ENCODE peak calls at places on chromosomes 4 and X, in ten cellular contexts. K, W, Q, N, D, F, A, G, M and T are unnamed samples.
A peak's percentile ranks its signal among the peaks of the same experiment; 100 is the strongest.

GRCh38 chr4:127523369-127523768 is 109.4 kb upstream of the INTU start:
- ATAC-seq in D (no peak), F (no peak), M (no peak), G (no peak), Q (no peak), W (no peak), A (no peak), K (no peak), N (no peak), T (no peak)

GRCh38 chrX:122943918-122944317 is 240.2 kb upstream of the GRIA3 start:
- ATAC-seq in Q (no peak), W (no peak), G (no peak), M (no peak), N (no peak), K (no peak), A (no peak), F (no peak), D (no peak), T (no peak)

GRCh38 chr4:47135210-47135609 is 103.8 kb downstream of the GABRB1 start:
- ATAC-seq in A (no peak), K (no peak), F (no peak), N (no peak), W (no peak), G (no peak), Q (no peak), M (no peak), D (no peak), T (no peak)

GRCh38 chr4:112270643-112271484 is 14.8 kb downstream of the TIFA start:
- ATAC-seq in F (peak; percentile 44), K (no peak), W (no peak), G (no peak), Q (peak; percentile 24), A (no peak), M (no peak), N (no peak), D (peak; percentile 55), T (no peak)

GRCh38 chr4:148540622-148541326 is 98.6 kb upstream of the NR3C2 start:
- ATAC-seq in F (no peak), D (no peak), M (no peak), K (no peak), G (no peak), N (peak; percentile 87), W (no peak), A (no peak), Q (no peak), T (no peak)

GRCh38 chrX:38726596-38726995 is 74.7 kb upstream of the MID1IP1 start:
- ATAC-seq in K (no peak), D (no peak), N (no peak), G (no peak), W (no peak), F (no peak), Q (no peak), A (no peak), M (no peak), T (no peak)

GRCh38 chrX:1592128-1592862 is 891 bp downstream of the AKAP17A start:
- ATAC-seq in Q (peak; percentile 35), F (peak; percentile 27), A (no peak), W (peak; percentile 20), M (peak; percentile 29), G (peak; percentile 55), D (peak; percentile 22), K (peak; percentile 28), N (peak; percentile 29), T (no peak)

GRCh38 chr4:125306533-125306932 is 8.2 kb upstream of the FAT4 start:
- ATAC-seq in Q (no peak), N (no peak), G (no peak), M (no peak), K (no peak), F (no peak), A (no peak), D (no peak), W (no peak), T (no peak)

GRCh38 chrX:24242649-24243556 is 71.0 kb downstream of the SUPT20HL2 start:
- ATAC-seq in G (peak; percentile 84), W (peak; percentile 79), F (no peak), K (peak; percentile 74), A (peak; percentile 51), M (peak; percentile 77), Q (no peak), N (peak; percentile 83), D (no peak), T (peak; percentile 85)

GRCh38 chrX:150405576-150405975 is 42.5 kb downstream of the MAMLD1 start:
- ATAC-seq in Q (no peak), F (no peak), G (no peak), K (no peak), W (peak; percentile 57), M (no peak), D (no peak), N (no peak), A (peak; percentile 58), T (no peak)

GRCh38 chrX:10166731-10167149 is 10.0 kb downstream of the CLCN4 start:
- ATAC-seq in W (peak; percentile 45), K (peak; percentile 88), N (peak; percentile 60), F (no peak), G (peak; percentile 17), A (no peak), Q (no peak), M (peak; percentile 84), D (no peak), T (peak; percentile 17)

GRCh38 chrX:38435130-38435529 is 82.7 kb downstream of the OTC start:
- ATAC-seq in M (no peak), N (no peak), G (no peak), W (peak; percentile 84), A (no peak), Q (no peak), D (no peak), F (no peak), K (no peak), T (no peak)

GRCh38 chrX:132708529-132708928 is 219.7 kb upstream of the MBNL3 start:
- ATAC-seq in D (no peak), W (no peak), Q (no peak), F (no peak), G (no peak), A (no peak), M (no peak), N (no peak), K (no peak), T (no peak)

GRCh38 chr4:26410385-26411293 is 79.6 kb downstream of the CCKAR start:
- ATAC-seq in N (no peak), M (no peak), F (peak; percentile 75), G (peak; percentile 56), Q (peak; percentile 40), A (no peak), D (peak; percentile 61), K (peak; percentile 82), W (peak; percentile 70), T (peak; percentile 39)

GRCh38 chrX:118751950-118752783 is 24.8 kb downstream of the IL13RA1 start:
- ATAC-seq in A (no peak), K (peak; percentile 74), D (no peak), N (peak; percentile 39), F (no peak), W (no peak), Q (no peak), M (peak; percentile 66), G (peak; percentile 94), T (no peak)

GRCh38 chr4:40755609-40756008 is 5.9 kb downstream of the NSUN7 start:
- ATAC-seq in F (no peak), A (no peak), N (no peak), D (no peak), W (no peak), K (no peak), Q (no peak), G (no peak), M (no peak), T (no peak)

GRCh38 chrX:103687696-103688191 is 1.2 kb upstream of the MORF4L2 start:
- ATAC-seq in A (peak; percentile 43), N (peak; percentile 4), F (peak; percentile 5), D (no peak), M (peak; percentile 29), K (peak; percentile 37), W (peak; percentile 51), Q (no peak), G (peak; percentile 5), T (peak; percentile 14)

GRCh38 chr4:75717332-75717873 is 7.0 kb upstream of the USO1 start:
- ATAC-seq in W (no peak), G (no peak), A (no peak), N (peak; percentile 57), F (no peak), M (no peak), K (no peak), D (no peak), Q (no peak), T (no peak)

GRCh38 chrX:97909245-97909644 is 1025.5 kb downstream of the RPA4 start:
- ATAC-seq in D (no peak), A (no peak), Q (no peak), M (no peak), W (no peak), N (no peak), F (no peak), G (peak; percentile 83), K (no peak), T (no peak)

GRCh38 chrX:148223361-148223760 is 242.2 kb downstream of the FMR1NB start:
- ATAC-seq in W (no peak), G (no peak), N (no peak), K (no peak), M (no peak), D (no peak), A (no peak), F (no peak), Q (no peak), T (no peak)

GRCh38 chrX:139079789-139080188 is 368.3 kb upstream of the FGF13 start:
- ATAC-seq in F (no peak), K (no peak), G (no peak), D (no peak), N (no peak), A (no peak), W (no peak), Q (no peak), M (no peak), T (no peak)

GRCh38 chr4:40613456-40613855 is 16.2 kb downstream of the RBM47 start:
- ATAC-seq in K (no peak), M (no peak), Q (no peak), N (no peak), F (no peak), A (no peak), D (no peak), G (no peak), W (no peak), T (no peak)

GRCh38 chrX:19698691-19699090 is 183.4 kb upstream of the MAP3K15 start:
- ATAC-seq in G (no peak), N (no peak), M (no peak), A (no peak), K (no peak), F (no peak), W (no peak), Q (no peak), D (no peak), T (no peak)

GRCh38 chrX:118839334-118839958 is 15.8 kb downstream of the ZCCHC12 start:
- ATAC-seq in G (peak; percentile 86), F (peak; percentile 71), A (peak; percentile 98), W (peak; percentile 98), K (peak; percentile 99), M (peak; percentile 94), N (peak; percentile 94), Q (peak; percentile 79), D (peak; percentile 81), T (peak; percentile 87)

GRCh38 chr4:138398297-138398696 is 156.1 kb upstream of the SLC7A11 start:
- ATAC-seq in K (peak; percentile 54), G (no peak), N (peak; percentile 77), A (no peak), M (peak; percentile 65), F (no peak), Q (no peak), D (no peak), W (peak; percentile 91), T (no peak)

GRCh38 chr4:66252291-66252690 is 582.0 kb upstream of the EPHA5 start:
- ATAC-seq in W (no peak), Q (no peak), G (no peak), K (no peak), N (no peak), A (no peak), M (no peak), F (no peak), D (no peak), T (no peak)

GRCh38 chrX:103734125-103734760 is 23.5 kb downstream of the TMEM31 start:
- ATAC-seq in W (no peak), K (no peak), D (peak; percentile 68), M (no peak), N (no peak), A (no peak), G (no peak), Q (no peak), F (peak; percentile 63), T (no peak)

GRCh38 chr4:136484996-136485395 is 1047.3 kb downstream of the PCDH18 start:
- ATAC-seq in M (no peak), K (no peak), G (no peak), A (no peak), D (no peak), W (no peak), N (no peak), Q (no peak), F (no peak), T (no peak)